ENCODE peak calls at places on chromosomes 5 and 9, in six cellular contexts. T is stimulated activated CD8-positive, alpha-beta memory T cell treated with anti-CD3 and anti-CD28 coated beads, Interleukin-2, amount 100 ng/mL, for 1 hour; W is Ammon's horn; C is heart left ventricle; M is stimulated activated CD4-positive, alpha-beta T cell treated with anti-CD3 and anti-CD28 coated beads, Interleukin-4, amount 100 ng/mL, for 1 hour; B is Caco-2. G is an unnamed sample.

GRCh38 chr9:130426883-130427282 is 17.9 kb upstream of the ASS1 start:
- DNase-seq in T (no peak), W (no peak), C (peak), M (no peak), B (no peak), G (no peak)

GRCh38 chr5:33565304-33565703 is 124.5 kb downstream of the TARS1 start:
- DNase-seq in T (no peak), W (peak), C (peak), M (no peak), B (no peak), G (no peak)

GRCh38 chr9:20357207-20357503 is 265.1 kb downstream of the MLLT3 start:
- DNase-seq in T (no peak), W (no peak), C (no peak), M (no peak), B (no peak), G (no peak)

GRCh38 chr5:173888473-173889135 is 455 bp downstream of the CPEB4 start:
- DNase-seq in T (no peak), W (no peak), C (peak), M (peak), B (peak), G (peak)

GRCh38 chr5:130032807-130033206 is 128.5 kb downstream of the CHSY3 start:
- DNase-seq in T (no peak), W (peak), C (peak), M (no peak), B (no peak), G (no peak)

GRCh38 chr5:81164936-81165335 is 68.2 kb upstream of the CKMT2 start:
- DNase-seq in T (no peak), W (no peak), C (no peak), M (no peak), B (no peak), G (no peak)

GRCh38 chr5:56317923-56318561 is 84.9 kb upstream of the ANKRD55 start:
- DNase-seq in T (no peak), W (no peak), C (no peak), M (no peak), B (no peak), G (no peak)

GRCh38 chr5:161546463-161547301 is at the start of gene GABRB2:
- DNase-seq in T (no peak), W (peak), C (peak), M (peak), B (peak), G (no peak)

GRCh38 chr5:147509710-147510651 is at the start of gene DPYSL3:
- DNase-seq in T (no peak), W (peak), C (peak), M (no peak), B (no peak), G (no peak)

GRCh38 chr9:69637193-69637592 is 35.0 kb downstream of the APBA1 start:
- DNase-seq in T (no peak), W (no peak), C (no peak), M (no peak), B (no peak), G (no peak)

GRCh38 chr9:114382951-114383865 is 4.6 kb downstream of the AKNA start:
- DNase-seq in T (peak), W (no peak), C (peak), M (peak), B (no peak), G (peak)

GRCh38 chr5:176387384-176387925 is 943 bp downstream of the NOP16 start:
- DNase-seq in T (no peak), W (no peak), C (no peak), M (no peak), B (no peak), G (no peak)

GRCh38 chr9:26341545-26341944 is 551.1 kb downstream of the CAAP1 start:
- DNase-seq in T (no peak), W (no peak), C (no peak), M (no peak), B (no peak), G (no peak)

GRCh38 chr5:76367623-76368366 is 35.3 kb upstream of the IQGAP2 start:
- DNase-seq in T (no peak), W (no peak), C (no peak), M (peak), B (no peak), G (no peak)

GRCh38 chr5:158301186-158301585 is 442.2 kb upstream of the CLINT1 start:
- DNase-seq in T (no peak), W (no peak), C (no peak), M (no peak), B (no peak), G (no peak)

GRCh38 chr9:38026840-38027527 is 42.0 kb downstream of the SHB start:
- DNase-seq in T (no peak), W (no peak), C (no peak), M (no peak), B (no peak), G (no peak)

GRCh38 chr5:103589416-103590175 is 27.0 kb upstream of the NUDT12 start:
- DNase-seq in T (no peak), W (no peak), C (no peak), M (no peak), B (no peak), G (no peak)

GRCh38 chr5:26955161-26955560 is 83.2 kb downstream of the CDH9 start:
- DNase-seq in T (no peak), W (no peak), C (no peak), M (no peak), B (no peak), G (no peak)

GRCh38 chr9:20844916-20845315 is 160.9 kb downstream of the FOCAD start:
- DNase-seq in T (no peak), W (no peak), C (no peak), M (no peak), B (no peak), G (no peak)